ENCODE peak calls at places on chromosomes 5 and 9, in eight cellular contexts. J is astrocyte, X is PC-3, Z is fibroblast of lung, D is HCT116, A is AG04450, L is dorsolateral prefrontal cortex, R is ovary. M is an unnamed sample.

GRCh38 chr5:158943057-158943456 is 156.7 kb downstream of the EBF1 start:
- DNase-seq in R (peak; percentile 31), L (no peak), X (peak; percentile 91), Z (peak; percentile 88), D (peak; percentile 16), J (peak; percentile 87), A (peak; percentile 36), M (peak; percentile 93)

GRCh38 chr5:1542755-1543154 is 19.0 kb upstream of the LPCAT1 start:
- DNase-seq in J (peak; percentile 64), A (no peak), R (no peak), D (peak; percentile 79), Z (peak; percentile 78), X (peak; percentile 98), L (no peak), M (no peak)

GRCh38 chr9:75378036-75378435 is 289.7 kb downstream of the OSTF1 start:
- DNase-seq in J (peak; percentile 36), R (peak; percentile 17), X (no peak), A (no peak), L (no peak), Z (peak; percentile 42), D (no peak), M (peak; percentile 88)

GRCh38 chr5:14269395-14269794 is 126.3 kb downstream of the TRIO start:
- DNase-seq in A (no peak), D (no peak), X (peak; percentile 44), R (no peak), L (no peak), Z (no peak), J (no peak), M (no peak)

GRCh38 chr5:137217599-137218200 is 281.4 kb downstream of the SPOCK1 start:
- DNase-seq in J (peak; percentile 93), D (no peak), Z (peak; percentile 92), A (no peak), X (peak; percentile 49), L (no peak), R (no peak), M (no peak)

GRCh38 chr9:38622083-38622674 is 1.8 kb upstream of the ANKRD18A start:
- DNase-seq in J (no peak), Z (no peak), A (no peak), X (peak; percentile 59), L (no peak), R (no peak), D (no peak), M (no peak)

GRCh38 chr5:122906768-122907167 is 61.4 kb downstream of the SNX24 start:
- DNase-seq in Z (peak; percentile 81), X (no peak), D (no peak), L (no peak), A (no peak), J (peak; percentile 77), R (peak; percentile 38), M (peak; percentile 60)

GRCh38 chr9:122206118-122207046 is 22.4 kb downstream of the LHX6 start:
- DNase-seq in R (no peak), X (peak; percentile 16), A (peak; percentile 37), D (no peak), J (peak; percentile 84), Z (peak; percentile 89), L (no peak), M (peak; percentile 80)

GRCh38 chr9:70574222-70574837 is 159.9 kb upstream of the KLF9 start:
- DNase-seq in D (no peak), X (no peak), L (no peak), Z (peak; percentile 89), A (no peak), R (no peak), J (peak; percentile 89), M (peak; percentile 19)

DNA sequence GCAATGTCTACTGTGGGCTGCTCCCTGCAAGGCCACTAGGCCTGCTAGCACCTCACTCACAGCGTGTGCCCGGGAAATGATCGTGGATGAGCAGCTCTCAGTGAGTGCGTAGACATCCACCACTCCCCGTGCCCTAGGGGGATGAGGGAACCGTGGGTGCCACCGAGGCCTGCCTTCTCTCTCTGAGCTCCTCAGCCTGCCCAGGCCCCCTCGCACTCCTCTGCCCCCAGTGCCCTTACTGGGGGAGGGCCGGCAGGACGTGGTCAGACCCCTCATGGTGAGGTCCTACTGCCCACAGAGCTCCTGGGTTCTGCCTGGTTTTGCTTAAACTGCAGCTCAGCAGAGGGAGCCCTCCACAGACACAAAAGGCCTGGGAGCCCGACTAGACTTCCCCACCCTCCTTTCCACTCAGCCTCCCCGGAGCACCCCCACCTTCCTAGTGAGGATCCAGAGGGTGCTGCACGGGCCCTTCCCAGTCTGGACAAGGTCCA is 220.0 kb downstream of the CACNA1B start:
- DNase-seq in D (no peak), A (no peak), L (no peak), J (no peak), R (no peak), X (no peak), Z (no peak), M (no peak)
- H3K27ac ChIP-seq in D (no peak overlapping the region), A (no peak overlapping the region), L (no peak overlapping the region), J (no peak overlapping the region), R (no peak overlapping the region), X (no peak overlapping the region), Z (no peak overlapping the region), M (no peak overlapping the region)

GRCh38 chr5:32057157-32058096 is 116.7 kb downstream of the GOLPH3 start:
- DNase-seq in R (no peak), A (no peak), Z (no peak), D (peak; percentile 15), J (no peak), L (no peak), X (peak; percentile 79), M (no peak)
- H3K4me3 ChIP-seq in R (no peak overlapping the region), A (no peak overlapping the region), Z (no peak overlapping the region), D (no peak overlapping the region), J (no peak overlapping the region), L (no peak overlapping the region), X (no peak overlapping the region), M (no peak overlapping the region)

DNA sequence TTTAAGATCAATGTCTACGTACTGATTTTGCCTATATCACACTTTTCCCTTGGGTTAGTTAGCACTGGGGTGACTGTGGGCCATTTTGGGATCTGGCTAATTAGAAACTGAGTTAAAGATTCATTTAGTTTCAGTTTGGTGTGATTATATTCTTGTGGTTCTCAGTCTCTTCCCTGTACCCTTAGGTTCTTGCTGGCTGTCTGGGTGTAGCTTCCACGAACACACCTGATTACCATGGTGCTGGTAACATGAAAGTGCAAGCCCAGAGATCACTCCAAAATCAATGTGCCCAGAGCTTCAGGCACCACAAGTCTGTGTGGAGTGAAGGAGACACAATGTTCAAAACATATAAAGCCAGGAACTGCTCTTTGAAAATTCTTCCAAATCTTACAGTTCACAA is 248.1 kb downstream of the PDE4D start:
- DNase-seq in J (no peak), D (no peak), A (no peak), L (no peak), Z (no peak), R (no peak), X (no peak), M (no peak)
- H3K27me3 ChIP-seq in J (no peaks in the 10 kb centered on the region), D (peaks cover 11% of the 10 kb centered on the region), A (no peaks in the 10 kb centered on the region), L (no peaks in the 10 kb centered on the region), Z (no peaks in the 10 kb centered on the region), R (no peaks in the 10 kb centered on the region), X (no peaks in the 10 kb centered on the region), M (no peaks in the 10 kb centered on the region)

GRCh38 chr5:32131604-32132003 is 42.5 kb downstream of the GOLPH3 start:
- DNase-seq in D (no peak), J (no peak), A (no peak), X (no peak), L (no peak), R (no peak), Z (no peak), M (no peak)

GRCh38 chr5:32132757-32133156 is 41.4 kb downstream of the GOLPH3 start:
- DNase-seq in L (no peak), D (no peak), A (no peak), X (no peak), J (no peak), Z (no peak), R (no peak), M (no peak)

GRCh38 chr5:32127759-32128158 is 46.4 kb downstream of the GOLPH3 start:
- DNase-seq in R (no peak), Z (no peak), D (no peak), A (no peak), X (no peak), L (no peak), J (no peak), M (no peak)

GRCh38 chr5:32129074-32129598 is 45.0 kb downstream of the GOLPH3 start:
- DNase-seq in L (no peak), Z (no peak), D (no peak), A (no peak), J (no peak), X (no peak), R (no peak), M (no peak)

DNA sequence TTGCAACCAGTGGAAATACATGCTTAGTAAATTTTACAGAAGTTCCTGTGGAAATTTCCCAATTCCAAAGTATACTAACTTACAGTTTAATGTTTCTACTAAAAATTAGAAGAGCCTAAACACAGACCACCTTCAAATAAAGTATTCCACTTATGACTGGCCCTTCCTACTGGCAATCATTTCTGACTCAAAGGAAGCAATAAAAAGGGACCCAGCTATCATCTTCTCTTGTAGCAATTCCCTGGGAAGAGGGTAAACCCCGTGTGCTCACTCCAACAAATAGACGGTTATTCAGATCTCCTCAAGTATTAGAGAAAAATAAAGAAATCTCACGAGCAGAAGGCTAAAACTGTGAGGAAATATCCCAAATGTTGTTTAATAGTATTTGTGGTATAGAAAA is 43.3 kb downstream of the GOLPH3 start:
- DNase-seq in X (peak; percentile 33), A (no peak), J (no peak), D (no peak), L (no peak), R (no peak), Z (no peak), M (no peak)
- H3K27ac ChIP-seq in X (no peak overlapping the region), A (no peak overlapping the region), J (no peak overlapping the region), D (no peak overlapping the region), L (no peak overlapping the region), R (no peak overlapping the region), Z (no peak overlapping the region), M (no peak overlapping the region)

DNA sequence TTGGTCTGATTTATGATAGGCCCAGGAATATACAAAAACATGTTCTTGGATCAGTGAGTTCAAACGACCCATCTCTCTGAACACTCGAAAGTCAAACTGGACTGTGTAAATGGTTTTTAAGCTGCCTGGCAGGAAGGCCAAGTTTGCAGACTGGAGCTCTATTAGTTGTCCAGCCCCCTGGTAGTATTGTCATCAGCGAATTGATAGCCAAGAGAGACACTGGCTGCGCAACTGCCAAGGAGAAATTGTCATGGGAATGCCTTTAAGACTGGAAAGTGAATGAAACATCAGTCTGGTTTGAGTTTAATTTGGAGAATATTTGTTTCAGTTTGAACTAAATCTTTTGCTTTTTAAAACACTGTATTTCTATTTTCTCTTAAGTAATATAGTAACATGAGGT is 322.3 kb downstream of the ARHGEF28 start:
- DNase-seq in L (no peak), D (no peak), J (no peak), A (no peak), X (no peak), Z (no peak), R (no peak), M (no peak)
- H3K4me3 ChIP-seq in L (no peak overlapping the region), D (no peak overlapping the region), J (no peak overlapping the region), A (no peak overlapping the region), X (no peak overlapping the region), Z (no peak overlapping the region), R (no peak overlapping the region), M (no peak overlapping the region)

M was measured in brain microvascular endothelial cell.